ENCODE peak calls at places on chromosome 3, in five cellular contexts. U, S, I, Q and G are unnamed samples.

GRCh38 chr3:30668051-30668609 is 61.7 kb downstream of the TGFBR2 start:
- DNase-seq in U (no peak), I (peak; percentile 52), S (no peak), Q (no peak), G (no peak)

GRCh38 chr3:134242649-134243637 is 7.7 kb downstream of the RYK start:
- DNase-seq in S (no peak), I (peak; percentile 69), U (no peak), Q (no peak), G (no peak)

GRCh38 chr3:186044427-186044826 is 64.5 kb downstream of the ETV5 start:
- DNase-seq in U (no peak), S (peak; percentile 27), I (no peak), Q (peak; percentile 14), G (no peak)

GRCh38 chr3:186042521-186043202 is 66.2 kb downstream of the ETV5 start:
- DNase-seq in I (no peak), S (no peak), U (no peak), Q (no peak), G (no peak)

GRCh38 chr3:72142028-72142427 is 357.1 kb upstream of the PROK2 start:
- DNase-seq in U (no peak), I (no peak), S (no peak), Q (no peak), G (no peak)

GRCh38 chr3:25291524-25291923 is 136.5 kb upstream of the RARB start:
- DNase-seq in S (peak; percentile 41), Q (peak; percentile 41), I (no peak), U (no peak), G (no peak)

GRCh38 chr3:57903124-57903668 is 105.0 kb upstream of the FLNB start:
- DNase-seq in S (no peak), I (no peak), Q (no peak), U (no peak), G (no peak)

GRCh38 chr3:67109651-67110204 is 111.6 kb downstream of the KBTBD8 start:
- DNase-seq in S (peak; percentile 40), U (no peak), I (peak; percentile 72), Q (peak; percentile 52), G (no peak)

GRCh38 chr3:176219970-176220369 is 977.3 kb downstream of the TBL1XR1 start:
- DNase-seq in U (peak; percentile 63), I (peak; percentile 62), Q (peak; percentile 69), S (no peak), G (no peak)

GRCh38 chr3:138975366-138975765 is 28.3 kb downstream of the FOXL2NB start:
- DNase-seq in U (no peak), S (no peak), I (no peak), Q (no peak), G (no peak)

GRCh38 chr3:77460326-77460725 is 420.4 kb downstream of the ROBO2 start:
- DNase-seq in U (no peak), I (peak; percentile 27), S (no peak), Q (no peak), G (no peak)

GRCh38 chr3:189488241-189488767 is 142.9 kb upstream of the TP63 start:
- DNase-seq in I (peak; percentile 46), U (no peak), S (no peak), Q (peak; percentile 15), G (no peak)

GRCh38 chr3:70716832-70717231 is 404.4 kb upstream of the MDFIC2 start:
- DNase-seq in I (no peak), S (no peak), U (no peak), Q (no peak), G (peak; percentile 57)

GRCh38 chr3:151477596-151478375 is 16.9 kb upstream of the IGSF10 start:
- DNase-seq in S (no peak), Q (peak; percentile 10), U (no peak), I (peak; percentile 64), G (no peak)

GRCh38 chr3:64799606-64800005 is 111.8 kb upstream of the ADAMTS9 start:
- DNase-seq in S (no peak), U (no peak), I (no peak), Q (no peak), G (no peak)

GRCh38 chr3:188058569-188059184 is 95.3 kb upstream of the LPP start:
- DNase-seq in I (no peak), Q (no peak), S (no peak), U (no peak), G (no peak)

GRCh38 chr3:24432989-24433388 is 61.7 kb downstream of the THRB start:
- DNase-seq in U (no peak), I (peak; percentile 13), Q (no peak), S (no peak), G (no peak)

GRCh38 chr3:13812039-13812438 is 67.8 kb downstream of the WNT7A start:
- DNase-seq in S (peak; percentile 54), U (no peak), Q (peak; percentile 54), I (no peak), G (peak; percentile 64)

GRCh38 chr3:44982817-44983216 is 6.8 kb downstream of the EXOSC7 start:
- DNase-seq in U (no peak), S (no peak), Q (no peak), I (no peak), G (no peak)
- H3K9ac ChIP-seq in U (no peak overlapping the region), S (no peak overlapping the region), Q (no peak overlapping the region), I (no peak overlapping the region), G (peak overlapping the region; percentile 29)

GRCh38 chr3:181699171-181699903 is 12.4 kb upstream of the SOX2 start:
- DNase-seq in S (no peak), Q (peak; percentile 78), I (peak; percentile 73), U (peak; percentile 68), G (no peak)
- H3K9ac ChIP-seq in S (no peak overlapping the region), Q (no peak overlapping the region), I (peak overlapping the region; percentile 26), U (no peak overlapping the region), G (no peak overlapping the region)

GRCh38 chr3:21901504-21901903 is 150.5 kb upstream of the ZNF385D start:
- DNase-seq in S (no peak), Q (no peak), I (no peak), U (no peak), G (no peak)
- H3K9ac ChIP-seq in S (no peak overlapping the region), Q (no peak overlapping the region), I (no peak overlapping the region), U (no peak overlapping the region), G (no peak overlapping the region)

GRCh38 chr3:3802021-3802420 is 2.8 kb downstream of the LRRN1 start:
- DNase-seq in Q (peak; percentile 72), S (peak; percentile 37), I (peak; percentile 20), U (no peak), G (no peak)
- H3K9ac ChIP-seq in Q (peak overlapping the region; percentile 40), S (peak overlapping the region; percentile 40), I (peak overlapping the region; percentile 83), U (peak overlapping the region; percentile 54), G (no peak overlapping the region)

GRCh38 chr3:157290761-157291160 is 130.8 kb upstream of the CCNL1 start:
- DNase-seq in S (no peak), I (no peak), Q (no peak), U (no peak), G (no peak)

GRCh38 chr3:157300091-157300490 is 136.6 kb upstream of the PTX3 start:
- DNase-seq in S (no peak), U (no peak), I (no peak), Q (no peak), G (no peak)

GRCh38 chr3:157294444-157294843 is 134.5 kb upstream of the CCNL1 start:
- DNase-seq in I (no peak), Q (no peak), U (no peak), S (no peak), G (no peak)

DNA sequence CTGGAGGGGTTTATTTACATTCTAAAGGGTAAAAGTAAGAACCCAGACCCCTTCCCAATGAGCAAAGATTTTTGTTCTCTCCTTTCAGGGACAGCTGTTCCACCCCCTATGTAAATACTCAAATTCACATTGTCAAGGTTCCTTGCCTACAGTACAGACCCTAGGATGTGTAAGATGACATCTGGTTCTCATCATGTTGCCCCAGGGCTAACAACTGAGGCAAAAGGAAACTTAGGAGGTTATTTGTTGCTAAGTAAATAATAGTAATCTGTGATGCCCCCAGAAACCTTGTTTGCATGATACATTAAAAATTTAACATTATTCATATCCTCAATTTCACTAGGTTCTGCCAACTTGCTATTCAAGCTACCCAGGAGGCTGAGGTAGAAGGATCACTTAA is 135.0 kb upstream of the CCNL1 start:
- DNase-seq in I (no peak), Q (no peak), U (no peak), S (no peak), G (no peak)
- H3K9ac ChIP-seq in I (no peak overlapping the region), Q (no peak overlapping the region), U (no peak overlapping the region), S (no peak overlapping the region), G (no peak overlapping the region)